ENCODE peak calls at places on chromosomes 3 and 15, in seven cellular contexts. Q is SW 1271; D is T-helper 9 cell; Y is RWPE1; T is HT1080; V is activated CD4-positive, alpha-beta T cell treated with anti-CD3 and anti-CD28 coated beads for 36 hours; H is cardiac muscle cell. X is an unnamed sample.

GRCh38 chr15:65423150-65423976 is 616 bp upstream of the IGDCC4 start:
- DNase-seq in Q (no peak), D (no peak), Y (no peak), T (no peak), V (no peak), H (no peak), X (no peak)

GRCh38 chr3:46996689-46997452 is 17.4 kb downstream of the NBEAL2 start:
- DNase-seq in Q (no peak), D (no peak), Y (no peak), T (no peak), V (no peak), H (no peak), X (no peak)

GRCh38 chr3:45499529-45499928 is 95.0 kb upstream of the LIMD1 start:
- DNase-seq in Q (peak), D (no peak), Y (no peak), T (peak), V (no peak), H (peak), X (peak)

GRCh38 chr3:132721479-132722164 is 587 bp downstream of the NPHP3 start:
- DNase-seq in Q (peak), D (peak), Y (peak), T (peak), V (peak), H (peak), X (no peak)

GRCh38 chr3:71208273-71209095 is 375.0 kb downstream of the FOXP1 start:
- DNase-seq in Q (no peak), D (no peak), Y (no peak), T (no peak), V (no peak), H (peak), X (no peak)

GRCh38 chr3:129556358-129556695 is 13.4 kb downstream of the H1-8 start:
- DNase-seq in Q (no peak), D (no peak), Y (no peak), T (no peak), V (no peak), H (no peak), X (no peak)

GRCh38 chr15:100929641-100930042 is 10.5 kb downstream of the LRRK1 start:
- DNase-seq in Q (no peak), D (no peak), Y (peak), T (no peak), V (no peak), H (no peak), X (no peak)

GRCh38 chr3:127734754-127735473 is 62.2 kb downstream of the ABTB1 start:
- DNase-seq in Q (peak), D (no peak), Y (peak), T (peak), V (no peak), H (peak), X (no peak)

GRCh38 chr3:160927620-160928019 is 171.6 kb downstream of the PPM1L start:
- DNase-seq in Q (no peak), D (no peak), Y (no peak), T (no peak), V (no peak), H (no peak), X (no peak)

GRCh38 chr15:73799466-73799865 is 46.3 kb upstream of the INSYN1 start:
- DNase-seq in Q (no peak), D (no peak), Y (no peak), T (peak), V (no peak), H (peak), X (no peak)

GRCh38 chr15:68691667-68692066 is 112.9 kb downstream of the CORO2B start:
- DNase-seq in Q (no peak), D (no peak), Y (no peak), T (no peak), V (no peak), H (peak), X (no peak)